ENCODE peak calls at places on chromosomes 12 and 14, in five cellular contexts. D is stimulated activated CD4-positive, alpha-beta T cell treated with anti-CD3 and anti-CD28 coated beads, Interleukin-4, amount 100 ng/mL, for 48 hours; Y is anterior cingulate cortex; M is astrocyte of the spinal cord; X is aorta. Q is an unnamed sample.

GRCh38 chr12:124399622-124400021 is 104.7 kb downstream of the RFLNA start:
- DNase-seq in D (peak), Y (no peak), M (no peak), X (peak), Q (no peak)

GRCh38 chr12:127657036-127657435 is 609.9 kb upstream of the TMEM132C start:
- DNase-seq in D (no peak), Y (no peak), M (no peak), X (no peak), Q (no peak)

GRCh38 chr14:72301352-72301751 is 369.1 kb downstream of the RGS6 start:
- DNase-seq in D (no peak), Y (no peak), M (no peak), X (no peak), Q (no peak)

GRCh38 chr14:105842105-105842504 is 315.7 kb downstream of the TMEM121 start:
- DNase-seq in D (no peak), Y (no peak), M (no peak), X (no peak), Q (no peak)

GRCh38 chr14:50039734-50040400 is 76.5 kb downstream of the VCPKMT start:
- DNase-seq in D (no peak), Y (no peak), M (peak), X (peak), Q (no peak)

GRCh38 chr12:6279631-6280030 is 30.9 kb upstream of the PLEKHG6 start:
- DNase-seq in D (no peak), Y (no peak), M (no peak), X (no peak), Q (no peak)

GRCh38 chr14:63853831-63854293 is 1.1 kb downstream of the SYNE2 start:
- DNase-seq in D (peak), Y (no peak), M (peak), X (peak), Q (peak)

GRCh38 chr14:43981135-43981787 is 525.8 kb downstream of the FSCB start:
- DNase-seq in D (no peak), Y (no peak), M (no peak), X (no peak), Q (no peak)

GRCh38 chr12:120234643-120235368 is 30.7 kb downstream of the PXN start:
- DNase-seq in D (no peak), Y (no peak), M (peak), X (peak), Q (no peak)

GRCh38 chr14:103562135-103562384 is 397 bp downstream of the BAG5 start:
- DNase-seq in D (peak), Y (no peak), M (no peak), X (no peak), Q (no peak)

GRCh38 chr14:85313801-85314207 is 216.1 kb upstream of the FLRT2 start:
- DNase-seq in D (no peak), Y (no peak), M (peak), X (no peak), Q (no peak)

GRCh38 chr14:21204167-21205025 is 48.5 kb upstream of the OR5AU1 start:
- DNase-seq in D (no peak), Y (no peak), M (no peak), X (no peak), Q (no peak)

GRCh38 chr12:99959549-99960170 is 25.1 kb downstream of the ANKS1B start:
- DNase-seq in D (no peak), Y (no peak), M (peak), X (no peak), Q (no peak)

GRCh38 chr12:64674367-64674922 is 64.2 kb downstream of the RASSF3 start:
- DNase-seq in D (no peak), Y (no peak), M (no peak), X (no peak), Q (no peak)

GRCh38 chr12:82124711-82125110 is 233.5 kb downstream of the CCDC59 start:
- DNase-seq in D (no peak), Y (no peak), M (peak), X (no peak), Q (no peak)

GRCh38 chr12:110039085-110039807 is 9.1 kb downstream of the C12orf76 start:
- DNase-seq in D (no peak), Y (no peak), M (peak), X (no peak), Q (no peak)

GRCh38 chr12:28610401-28611114 is 420.3 kb downstream of the CCDC91 start:
- DNase-seq in D (no peak), Y (no peak), M (peak), X (no peak), Q (no peak)

GRCh38 chr14:24311837-24312615 is 724 bp downstream of the LTB4R start:
- DNase-seq in D (no peak), Y (no peak), M (no peak), X (no peak), Q (no peak)

GRCh38 chr12:110998165-110998564 is 77.8 kb upstream of the MYL2 start:
- DNase-seq in D (no peak), Y (no peak), M (no peak), X (no peak), Q (no peak)

GRCh38 chr12:27000962-27001361 is 13.2 kb downstream of the TM7SF3 start:
- DNase-seq in D (no peak), Y (no peak), M (no peak), X (no peak), Q (no peak)

GRCh38 chr14:38073641-38074040 is 134.1 kb upstream of the SSTR1 start:
- DNase-seq in D (no peak), Y (no peak), M (no peak), X (no peak), Q (no peak)

GRCh38 chr12:76042147-76042546 is 10.6 kb upstream of the PHLDA1 start:
- DNase-seq in D (no peak), Y (no peak), M (no peak), X (no peak), Q (no peak)

GRCh38 chr12:26091837-26092236 is 33.0 kb downstream of the BHLHE41 start:
- DNase-seq in D (no peak), Y (no peak), M (peak), X (no peak), Q (no peak)

GRCh38 chr14:41385787-41386186 is 220.9 kb upstream of the LRFN5 start:
- DNase-seq in D (no peak), Y (no peak), M (no peak), X (no peak), Q (no peak)

GRCh38 chr14:21723431-21724045 is 49.9 kb upstream of the OR4E1 start:
- DNase-seq in D (peak), Y (no peak), M (no peak), X (no peak), Q (peak)

GRCh38 chr14:91261115-91261514 is 16.6 kb upstream of the GPR68 start:
- DNase-seq in D (no peak), Y (no peak), M (no peak), X (no peak), Q (no peak)

GRCh38 chr12:57299514-57300016 is 48.6 kb upstream of the STAC3 start:
- DNase-seq in D (no peak), Y (no peak), M (peak), X (no peak), Q (no peak)

GRCh38 chr12:5889381-5890047 is 55.5 kb downstream of the ANO2 start:
- DNase-seq in D (peak), Y (no peak), M (no peak), X (no peak), Q (no peak)

GRCh38 chr12:2627343-2628191 is 167.2 kb upstream of the FKBP4 start:
- DNase-seq in D (no peak), Y (no peak), M (no peak), X (no peak), Q (no peak)

GRCh38 chr12:121786441-121786825 is 7.1 kb downstream of the RHOF start:
- DNase-seq in D (no peak), Y (no peak), M (peak), X (no peak), Q (no peak)

GRCh38 chr14:34781242-34781641 is 66.8 kb upstream of the CFL2 start:
- DNase-seq in D (no peak), Y (no peak), M (peak), X (peak), Q (no peak)

GRCh38 chr14:91354979-91355685 is 62.5 kb downstream of the CCDC88C start:
- DNase-seq in D (peak), Y (no peak), M (no peak), X (peak), Q (no peak)